ENCODE peak calls at places on chromosomes 5 and 9, in six cellular contexts. L is keratinocyte, U is heart left ventricle, M is cardiac muscle cell, F is IMR-90, H is left lung. Z is an unnamed sample.

GRCh38 chr9:123326662-123327093 is 29.3 kb upstream of the CRB2 start:
- DNase-seq in L (no peak), U (no peak), M (peak; percentile 19), F (no peak), H (peak; percentile 47), Z (no peak)

GRCh38 chr9:91156451-91157234 is 205.1 kb downstream of the AUH start:
- DNase-seq in L (no peak), U (no peak), M (no peak), F (no peak), H (peak; percentile 42), Z (no peak)

GRCh38 chr9:138077126-138077525 is 199.5 kb downstream of the CACNA1B start:
- DNase-seq in L (no peak), U (peak; percentile 3), M (no peak), F (no peak), H (no peak), Z (no peak)

GRCh38 chr5:64206653-64207052 is 41.0 kb downstream of the RNF180 start:
- DNase-seq in L (no peak), U (no peak), M (no peak), F (no peak), H (no peak), Z (no peak)

GRCh38 chr9:12815895-12816294 is 41.1 kb downstream of the LURAP1L start:
- DNase-seq in L (no peak), U (no peak), M (peak; percentile 80), F (peak; percentile 74), H (no peak), Z (no peak)

GRCh38 chr5:38636626-38637025 is 80.2 kb upstream of the LIFR start:
- DNase-seq in L (no peak), U (no peak), M (no peak), F (no peak), H (peak; percentile 47), Z (no peak)

GRCh38 chr9:132214027-132214622 is 52.3 kb downstream of the NTNG2 start:
- DNase-seq in L (peak; percentile 28), U (peak; percentile 86), M (peak; percentile 93), F (peak; percentile 96), H (peak; percentile 76), Z (no peak)

GRCh38 chr5:67941750-67942450 is 273.7 kb upstream of the PIK3R1 start:
- DNase-seq in L (no peak), U (no peak), M (peak; percentile 76), F (no peak), H (no peak), Z (no peak)

GRCh38 chr5:54274944-54275343 is 35.4 kb downstream of the ARL15 start:
- DNase-seq in L (no peak), U (no peak), M (no peak), F (no peak), H (no peak), Z (no peak)

GRCh38 chr9:127083133-127083532 is 39.3 kb downstream of the ANGPTL2 start:
- DNase-seq in L (no peak), U (no peak), M (no peak), F (no peak), H (no peak), Z (no peak)

GRCh38 chr5:149966901-149967419 is 6.4 kb downstream of the SLC26A2 start:
- DNase-seq in L (no peak), U (no peak), M (no peak), F (no peak), H (no peak), Z (no peak)

GRCh38 chr5:109387408-109387974 is 22.3 kb downstream of the PJA2 start:
- DNase-seq in L (no peak), U (no peak), M (no peak), F (no peak), H (no peak), Z (no peak)

GRCh38 chr9:86354048-86354881 is at the start of gene TUT7:
- DNase-seq in L (no peak), U (peak; percentile 96), M (peak; percentile 98), F (peak; percentile 93), H (peak; percentile 96), Z (peak; percentile 71)

GRCh38 chr5:3428355-3428754 is 167.3 kb upstream of the IRX1 start:
- DNase-seq in L (no peak), U (no peak), M (no peak), F (no peak), H (no peak), Z (no peak)

GRCh38 chr5:139667001-139667729 is 19.0 kb downstream of the CXXC5 start:
- DNase-seq in L (no peak), U (no peak), M (no peak), F (no peak), H (no peak), Z (no peak)

GRCh38 chr5:126137771-126138474 is 285.3 kb upstream of the GRAMD2B start:
- DNase-seq in L (no peak), U (no peak), M (peak; percentile 10), F (no peak), H (no peak), Z (no peak)

DNA sequence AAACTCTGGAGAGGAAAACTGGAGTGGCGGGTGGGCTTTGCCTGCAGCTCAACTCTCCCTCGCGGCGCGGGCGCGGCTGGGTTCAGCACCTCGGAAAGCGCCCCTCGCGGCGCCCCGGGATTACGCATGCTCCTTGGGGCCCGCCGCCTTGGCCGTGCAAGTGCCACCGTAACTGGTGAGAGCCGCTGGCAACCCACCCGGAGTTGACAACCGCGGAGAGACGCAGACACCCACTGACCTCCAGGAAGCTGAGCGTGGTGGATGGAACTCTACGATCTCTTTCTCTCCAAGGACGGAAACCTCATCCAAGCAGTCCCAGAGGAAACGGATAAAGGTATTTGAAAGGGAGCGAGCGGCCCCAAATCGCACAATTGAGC is 194 bp upstream of the RXFP3 start:
- DNase-seq in L (no peak), U (peak; percentile 59), M (peak; percentile 74), F (peak; percentile 54), H (peak; percentile 46), Z (no peak)
- TF ChIP-seq CTCF in L (no peak), U (peak; percentile 22), M (peak; percentile 16), F (no peak), H (no peak), Z (peak; percentile 35)

GRCh38 chr9:11471321-11471720 is 858.5 kb upstream of the PTPRD start:
- DNase-seq in L (no peak), U (no peak), M (no peak), F (no peak), H (no peak), Z (no peak)

DNA sequence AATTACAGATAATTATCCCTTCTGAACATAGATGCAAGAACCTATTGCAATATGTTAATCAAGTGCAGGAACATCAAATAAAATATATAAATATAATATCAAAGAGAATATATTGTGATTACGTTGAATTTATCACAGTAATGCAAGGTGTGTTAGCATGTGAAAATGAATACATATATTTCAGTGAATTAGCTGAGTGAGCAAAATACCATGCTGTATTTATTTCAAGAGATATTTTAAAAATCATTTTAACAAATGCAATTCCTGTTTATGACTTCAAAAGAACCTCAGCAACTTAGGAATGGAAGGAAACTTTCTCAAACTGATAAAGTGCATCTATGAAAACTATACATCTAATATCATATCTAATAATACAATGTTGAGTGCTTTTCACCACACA is 856.9 kb upstream of the PTPRD start:
- DNase-seq in L (no peak), U (no peak), M (no peak), F (no peak), H (no peak), Z (no peak)
- H3K9me3 ChIP-seq in L (peaks cover 12% of the 10 kb centered on the region), U (no peaks in the 10 kb centered on the region), M (no peaks in the 10 kb centered on the region), F (peaks cover 14% of the 10 kb centered on the region), H (no peaks in the 10 kb centered on the region), Z (no peaks in the 10 kb centered on the region)

GRCh38 chr5:82330506-82330905 is 52.4 kb upstream of the RPS23 start:
- DNase-seq in L (no peak), U (no peak), M (no peak), F (no peak), H (no peak), Z (no peak)

GRCh38 chr5:82332889-82333619 is 54.9 kb upstream of the RPS23 start:
- DNase-seq in L (no peak), U (no peak), M (peak; percentile 62), F (peak; percentile 50), H (no peak), Z (no peak)

GRCh38 chr5:82331557-82331956 is 53.4 kb upstream of the RPS23 start:
- DNase-seq in L (no peak), U (no peak), M (no peak), F (no peak), H (no peak), Z (no peak)

GRCh38 chr5:82330921-82331320 is 52.8 kb upstream of the RPS23 start:
- DNase-seq in L (no peak), U (no peak), M (no peak), F (no peak), H (no peak), Z (no peak)

GRCh38 chr5:82332064-82332855 is 54.1 kb upstream of the RPS23 start:
- DNase-seq in L (no peak), U (no peak), M (no peak), F (no peak), H (no peak), Z (no peak)
- H3K27ac ChIP-seq in L (no peak overlapping the region), U (peak overlapping the region; percentile 92), M (peak overlapping the region; percentile 100), F (no peak overlapping the region), H (no peak overlapping the region), Z (peak overlapping the region; percentile 31)

GRCh38 chr9:72843525-72844439 is 109.1 kb downstream of the ALDH1A1 start:
- DNase-seq in L (no peak), U (no peak), M (peak; percentile 33), F (no peak), H (no peak), Z (no peak)
- TF ChIP-seq CTCF in L (peak; percentile 52), U (no peak), M (peak; percentile 31), F (no peak), H (no peak), Z (no peak)

Z was measured in esophagus squamous epithelium.